ENCODE peak calls at places on chromosomes 5 and 9, in nine cellular contexts. E is dorsolateral prefrontal cortex, F is WTC11, Z is left ventricle myocardium inferior, G is HFF-Myc, K is AG09319, H is IMR-90, S is GM12864, U is WERI-Rb-1. Q is an unnamed sample.
A peak's percentile ranks its signal among the peaks of the same experiment; 100 is the strongest.

GRCh38 chr5:78591227-78591626 is 57.3 kb downstream of the LHFPL2 start:
- DNase-seq in G (no peak), Z (no peak), S (no peak), K (peak; percentile 58), F (no peak), E (no peak), H (peak; percentile 96), U (no peak), Q (no peak)

GRCh38 chr5:113264061-113264460 is 170.7 kb downstream of the TSSK1B start:
- DNase-seq in G (no peak), H (peak; percentile 96), U (no peak), K (no peak), S (no peak), E (no peak), Z (no peak), F (no peak), Q (no peak)

GRCh38 chr9:97895695-97896332 is 26.5 kb downstream of the TRMO start:
- DNase-seq in G (no peak), K (no peak), E (no peak), U (peak; percentile 64), F (peak; percentile 64), Z (no peak), S (no peak), H (peak; percentile 15), Q (peak; percentile 8)

GRCh38 chr5:78972654-78973428 is 12.3 kb downstream of the ARSB start:
- DNase-seq in S (no peak), K (no peak), Z (peak; percentile 30), H (peak; percentile 67), U (no peak), E (peak; percentile 24), F (no peak), G (peak; percentile 74), Q (no peak)

GRCh38 chr5:10301266-10301665 is 6.4 kb downstream of the CMBL start:
- DNase-seq in Z (no peak), E (no peak), K (no peak), F (no peak), G (no peak), S (no peak), U (no peak), H (no peak), Q (no peak)

GRCh38 chr9:129629251-129629650 is 3.3 kb downstream of the NTMT1 start:
- DNase-seq in E (no peak), G (no peak), Z (no peak), H (no peak), U (no peak), S (no peak), K (no peak), F (no peak), Q (no peak)

GRCh38 chr5:140037012-140037411 is 6.1 kb downstream of the NRG2 start:
- DNase-seq in K (no peak), H (no peak), G (no peak), E (no peak), U (no peak), Z (no peak), S (no peak), F (no peak), Q (no peak)

GRCh38 chr5:59040007-59040803 is 457.3 kb downstream of the RAB3C start:
- DNase-seq in Z (no peak), G (no peak), F (no peak), S (no peak), H (no peak), U (no peak), K (no peak), E (no peak), Q (no peak)

GRCh38 chr9:91255327-91255726 is 106.4 kb downstream of the AUH start:
- DNase-seq in U (no peak), F (no peak), K (peak; percentile 72), G (peak; percentile 20), H (peak; percentile 91), Z (no peak), S (no peak), E (no peak), Q (no peak)

GRCh38 chr9:124781967-124782660 is 5.2 kb downstream of the OLFML2A start:
- DNase-seq in U (peak; percentile 9), F (peak; percentile 6), S (no peak), Z (no peak), H (no peak), G (no peak), E (no peak), K (no peak), Q (no peak)

GRCh38 chr5:150567031-150567680 is 59.2 kb downstream of the NDST1 start:
- DNase-seq in H (peak; percentile 85), U (no peak), F (no peak), Z (no peak), K (peak; percentile 74), E (no peak), G (no peak), S (no peak), Q (no peak)

GRCh38 chr9:95124582-95125359 is 192.7 kb downstream of the FANCC start:
- DNase-seq in E (no peak), G (no peak), K (no peak), S (no peak), H (no peak), Z (no peak), U (peak; percentile 65), F (peak; percentile 35), Q (no peak)
- TF ChIP-seq CTCF in E (peak; percentile 36), G (peak; percentile 47), K (peak; percentile 29), S (no peak), H (no peak), Z (peak; percentile 43), U (peak; percentile 78), F (no peak), Q (peak; percentile 27)

GRCh38 chr5:111407562-111407961 is 104.8 kb downstream of the STARD4 start:
- DNase-seq in U (no peak), Z (no peak), S (no peak), G (no peak), K (no peak), E (no peak), H (no peak), F (no peak), Q (no peak)

GRCh38 chr5:111408817-111409216 is 103.5 kb downstream of the STARD4 start:
- DNase-seq in H (no peak), E (no peak), U (no peak), G (no peak), S (no peak), F (no peak), K (no peak), Z (no peak), Q (no peak)

GRCh38 chr5:111415053-111415452 is 97.3 kb downstream of the STARD4 start:
- DNase-seq in K (no peak), S (no peak), H (no peak), Z (no peak), F (no peak), G (no peak), U (no peak), E (no peak), Q (no peak)

DNA sequence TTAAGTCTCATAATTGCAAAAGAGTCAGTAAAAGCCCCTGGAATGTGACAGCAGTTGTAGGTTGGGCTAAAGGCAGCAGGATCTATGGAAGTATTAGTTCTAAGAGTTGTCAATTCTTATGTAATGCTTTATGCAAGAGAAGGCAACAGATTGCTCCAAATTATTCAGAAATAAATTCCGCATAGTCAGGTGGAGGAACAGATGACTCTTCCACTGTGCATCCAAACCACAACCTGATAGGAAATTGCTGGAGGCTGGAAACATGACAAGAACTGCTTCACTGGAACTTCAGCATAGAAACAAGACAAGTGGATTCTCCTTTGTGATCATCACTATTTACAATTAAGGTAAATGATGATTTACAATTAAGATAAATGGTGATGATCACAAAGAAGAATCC is 101.0 kb downstream of the STARD4 start:
- DNase-seq in U (no peak), G (no peak), F (no peak), K (no peak), S (no peak), E (no peak), H (peak; percentile 49), Z (no peak), Q (no peak)
- TF ChIP-seq CTCF in U (no peak), G (no peak), F (no peak), K (no peak), S (no peak), E (no peak), H (no peak), Z (no peak), Q (no peak)

DNA sequence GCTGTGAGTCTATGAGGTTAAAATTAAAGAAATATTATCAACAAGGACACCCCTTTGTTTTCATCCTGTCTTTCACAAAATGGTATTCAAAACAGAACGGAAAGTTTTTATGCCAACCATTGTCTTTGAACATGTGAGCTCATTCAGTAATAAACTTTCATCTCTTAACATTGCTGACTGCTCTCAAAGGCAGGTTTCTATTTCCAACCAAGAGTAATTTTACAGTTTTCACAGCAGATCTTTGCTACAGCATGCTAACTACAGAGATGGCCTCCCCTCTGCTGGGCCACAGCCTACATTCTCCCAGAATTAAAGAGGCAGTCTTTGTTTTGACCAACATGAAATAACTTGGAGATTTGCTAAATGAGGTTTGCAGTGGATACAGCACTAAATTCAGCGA is 101.5 kb downstream of the DMRT2 start:
- DNase-seq in Z (no peak), U (no peak), K (no peak), F (no peak), E (no peak), S (no peak), G (no peak), H (no peak), Q (no peak)
- TF ChIP-seq CTCF in Z (no peak), U (no peak), K (no peak), F (no peak), E (no peak), S (no peak), G (no peak), H (no peak), Q (no peak)

GRCh38 chr9:101446732-101447131 is 11.2 kb upstream of the ALDOB start:
- DNase-seq in S (no peak), H (no peak), Z (no peak), E (no peak), U (no peak), F (no peak), K (no peak), G (no peak), Q (no peak)

GRCh38 chr9:101445353-101446029 is 9.9 kb upstream of the ALDOB start:
- DNase-seq in F (no peak), K (no peak), E (no peak), S (no peak), H (peak; percentile 25), G (no peak), Z (no peak), U (no peak), Q (no peak)

GRCh38 chr9:101448680-101449070 is 13.1 kb upstream of the ALDOB start:
- DNase-seq in G (no peak), F (no peak), E (no peak), Z (no peak), H (no peak), K (no peak), S (no peak), U (no peak), Q (no peak)

GRCh38 chr9:101451498-101451897 is 15.9 kb upstream of the ALDOB start:
- DNase-seq in U (no peak), H (no peak), K (no peak), Z (no peak), S (no peak), G (no peak), E (no peak), F (no peak), Q (no peak)

DNA sequence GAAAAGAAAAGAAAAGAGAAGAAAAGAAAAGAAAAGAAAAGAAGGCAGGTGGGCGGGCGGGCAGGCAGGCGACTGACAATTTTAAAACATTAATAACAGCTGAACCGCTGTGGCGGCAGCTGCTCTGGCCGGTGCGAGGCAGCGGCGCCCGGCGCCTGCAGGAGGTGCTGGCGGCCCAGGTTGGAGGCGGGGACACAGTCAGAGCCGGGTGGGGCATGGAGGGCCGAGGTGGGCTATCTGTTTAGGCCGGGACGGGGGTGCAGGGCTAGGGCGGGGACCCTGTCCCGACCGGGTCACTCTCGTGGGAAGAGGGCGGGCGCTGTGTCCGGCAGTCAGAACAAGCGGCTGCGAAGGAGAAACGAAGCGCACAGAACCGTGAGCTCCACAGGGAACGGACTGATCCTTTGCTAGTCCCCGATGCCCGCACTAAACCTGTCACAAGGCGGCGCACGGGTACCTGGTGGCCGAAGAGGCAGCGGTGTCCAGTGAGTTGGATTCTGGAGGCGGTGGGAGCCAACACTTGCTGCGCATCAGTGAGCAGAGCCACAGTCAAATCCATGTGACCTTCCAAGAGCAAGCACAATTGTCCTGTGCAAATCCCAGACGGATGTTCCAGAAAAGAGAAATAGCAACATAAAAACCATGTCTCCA is 13.6 kb upstream of the ALDOB start:
- DNase-seq in H (peak; percentile 54), Z (peak; percentile 71), G (peak; percentile 33), K (no peak), U (peak; percentile 97), S (no peak), E (peak; percentile 65), F (peak; percentile 91), Q (peak; percentile 81)
- TF ChIP-seq CTCF in H (peak; percentile 62), Z (peak; percentile 75), G (peak; percentile 66), K (peak; percentile 61), U (peak; percentile 92), S (peak; percentile 38), E (no peak), F (peak; percentile 44), Q (peak; percentile 60)

Q was measured in nephron progenitor cell.